ENCODE peak calls at places on chromosome 16, in five cellular contexts. Q, U, F, Y and M are unnamed samples.

GRCh38 chr16:74297296-74297665 is 667 bp downstream of the PSMD7 start:
- DNase-seq in Q (no peak), Y (no peak), U (no peak), F (peak), M (peak)

GRCh38 chr16:29182501-29182900 is 197.6 kb downstream of the LAT start:
- DNase-seq in Y (no peak), F (no peak), Q (no peak), U (no peak), M (no peak)

GRCh38 chr16:19833176-19833575 is 51.5 kb downstream of the GPRC5B start:
- DNase-seq in Q (no peak), Y (no peak), U (no peak), F (no peak), M (no peak)

GRCh38 chr16:88465387-88465983 is 12.4 kb downstream of the ZFPM1 start:
- DNase-seq in U (no peak), F (no peak), Y (no peak), Q (no peak), M (no peak)

GRCh38 chr16:71474864-71475263 is 12.8 kb upstream of the ZNF23 start:
- DNase-seq in Y (no peak), U (no peak), F (no peak), Q (no peak), M (peak)

GRCh38 chr16:68951991-68952877 is 108.9 kb downstream of the TANGO6 start:
- DNase-seq in F (no peak), Y (no peak), Q (no peak), U (no peak), M (no peak)

GRCh38 chr16:10097273-10097672 is 85.0 kb downstream of the GRIN2A start:
- DNase-seq in Y (no peak), F (no peak), Q (no peak), U (no peak), M (no peak)

GRCh38 chr16:9374076-9374475 is 282.6 kb downstream of the HAPSTR1 start:
- DNase-seq in F (no peak), Q (no peak), U (no peak), Y (no peak), M (no peak)

GRCh38 chr16:4506450-4506849 is 30.3 kb downstream of the HMOX2 start:
- DNase-seq in F (peak), Q (peak), Y (peak), U (peak), M (peak)

GRCh38 chr16:68644715-68645493 is at the start of gene CDH3:
- DNase-seq in U (no peak), Y (no peak), F (no peak), Q (no peak), M (peak)

GRCh38 chr16:68013440-68013839 is 2.3 kb downstream of the DPEP2NB start:
- DNase-seq in Y (no peak), Q (no peak), F (no peak), U (no peak), M (no peak)

GRCh38 chr16:85949787-85950186 is 50.8 kb downstream of the IRF8 start:
- DNase-seq in Y (no peak), Q (no peak), F (no peak), U (no peak), M (no peak)

GRCh38 chr16:70391881-70392481 is 45.3 kb downstream of the DDX19A start:
- DNase-seq in Q (peak), U (no peak), Y (no peak), F (no peak), M (peak)

GRCh38 chr16:67029249-67030096 is 524 bp downstream of the CBFB start:
- DNase-seq in Q (peak), U (peak), F (peak), Y (peak), M (peak)

GRCh38 chr16:69017036-69017783 is 88.2 kb upstream of the HAS3 start:
- DNase-seq in F (no peak), Q (no peak), U (no peak), Y (no peak), M (peak)

GRCh38 chr16:65044861-65045260 is 77.0 kb downstream of the CDH11 start:
- DNase-seq in Y (no peak), F (no peak), U (no peak), Q (no peak), M (peak)

GRCh38 chr16:87705780-87706277 is 60.0 kb downstream of the KLHDC4 start:
- DNase-seq in Q (no peak), F (no peak), U (no peak), Y (no peak), M (no peak)

GRCh38 chr16:20673882-20674683 is 23.4 kb downstream of the ACSM1 start:
- DNase-seq in F (no peak), Y (no peak), Q (no peak), U (peak), M (no peak)

GRCh38 chr16:70801611-70802010 is 653 bp upstream of the VAC14 start:
- DNase-seq in Q (no peak), U (no peak), Y (no peak), F (no peak), M (no peak)

GRCh38 chr16:82031116-82032084 is 3.7 kb upstream of the HSD17B2 start:
- DNase-seq in U (no peak), Q (no peak), Y (peak), F (no peak), M (peak)

GRCh38 chr16:75244225-75244792 is 7.1 kb downstream of the BCAR1 start:
- DNase-seq in Y (no peak), U (no peak), Q (peak), F (no peak), M (no peak)

GRCh38 chr16:67241008-67241900 is 6.0 kb downstream of the FHOD1 start:
- DNase-seq in Y (no peak), U (no peak), Q (peak), F (no peak), M (peak)

GRCh38 chr16:85137323-85138072 is 25.2 kb upstream of the CIBAR2 start:
- DNase-seq in Q (peak), Y (no peak), U (no peak), F (no peak), M (peak)

GRCh38 chr16:58393138-58393504 is 850 bp downstream of the GINS3 start:
- DNase-seq in Y (peak), F (no peak), U (no peak), Q (no peak), M (peak)

GRCh38 chr16:84616515-84616914 is 1.4 kb downstream of the COTL1 start:
- DNase-seq in Q (peak), U (peak), Y (no peak), F (no peak), M (no peak)

GRCh38 chr16:53643474-53643873 is 60.2 kb downstream of the RPGRIP1L start:
- DNase-seq in Y (no peak), F (no peak), Q (no peak), U (no peak), M (no peak)

GRCh38 chr16:88746511-88746910 is 38.5 kb downstream of the PIEZO1 start:
- DNase-seq in Y (no peak), Q (peak), F (no peak), U (no peak), M (no peak)

GRCh38 chr16:53515811-53516210 is 12.8 kb upstream of the AKTIP start:
- DNase-seq in U (no peak), Q (no peak), Y (no peak), F (no peak), M (no peak)

GRCh38 chr16:57231821-57232350 is 13.2 kb upstream of the ARL2BP start:
- DNase-seq in U (no peak), Q (no peak), F (no peak), Y (no peak), M (no peak)

GRCh38 chr16:50821586-50821985 is 79.7 kb downstream of the CYLD start:
- DNase-seq in Y (no peak), U (no peak), Q (no peak), F (no peak), M (no peak)

GRCh38 chr16:87956169-87956770 is 5.0 kb downstream of the BANP start:
- DNase-seq in U (peak), Q (peak), F (peak), Y (peak), M (peak)

GRCh38 chr16:12773216-12773615 is 30.5 kb downstream of the CPPED1 start:
- DNase-seq in F (no peak), Q (no peak), U (no peak), Y (no peak), M (no peak)

GRCh38 chr16:48586083-48586482 is 23.9 kb downstream of the N4BP1 start:
- DNase-seq in Y (no peak), U (no peak), F (no peak), Q (no peak), M (no peak)

GRCh38 chr16:20781697-20782096 is 17.9 kb downstream of the ACSM3 start:
- DNase-seq in U (no peak), Y (no peak), F (no peak), Q (no peak), M (no peak)

GRCh38 chr16:66298571-66299120 is 67.8 kb upstream of the CDH5 start:
- DNase-seq in Q (no peak), U (no peak), Y (no peak), F (no peak), M (no peak)

GRCh38 chr16:27313422-27314160 is at the start of gene IL4R:
- DNase-seq in Q (peak), U (peak), F (peak), Y (peak), M (peak)

GRCh38 chr16:81838794-81839193 is 59.7 kb downstream of the PLCG2 start:
- DNase-seq in Y (no peak), Q (no peak), F (no peak), U (peak), M (no peak)

GRCh38 chr16:24624102-24624501 is 84.7 kb downstream of the RBBP6 start:
- DNase-seq in F (no peak), U (no peak), Y (no peak), Q (no peak), M (no peak)